ENCODE peak calls at places on chromosomes 1 and 21, in five cellular contexts. I is AG08395, K is NCI-H1092 treated with DMSO at 0.1 percent for 48 hours, Q is DMS153, F is activated gamma-delta T cell. T is an unnamed sample.

GRCh38 chr1:23745515-23745914 is 2.2 kb downstream of the ELOA start:
- DNase-seq in I (peak), F (no peak), K (no peak), Q (no peak), T (peak)

GRCh38 chr1:109761227-109762038 is 2.3 kb downstream of the EPS8L3 start:
- DNase-seq in Q (no peak), F (no peak), I (no peak), K (no peak), T (no peak)

GRCh38 chr1:182700351-182700709 is 15.9 kb upstream of the RGS8 start:
- DNase-seq in K (no peak), F (no peak), Q (no peak), I (no peak), T (no peak)

GRCh38 chr1:199155166-199156033 is 516.6 kb downstream of the PTPRC start:
- DNase-seq in K (no peak), Q (no peak), I (no peak), F (no peak), T (no peak)

GRCh38 chr1:237873487-237873927 is 17.2 kb downstream of the ZP4 start:
- DNase-seq in K (no peak), Q (peak), I (no peak), F (no peak), T (no peak)

GRCh38 chr1:188769936-188770335 is 1707.7 kb downstream of the BRINP3 start:
- DNase-seq in F (no peak), I (no peak), K (no peak), Q (no peak), T (no peak)

GRCh38 chr1:4617506-4617905 is 36.9 kb upstream of the AJAP1 start:
- DNase-seq in F (no peak), Q (no peak), K (no peak), I (no peak), T (no peak)

GRCh38 chr1:29292344-29292743 is 56.0 kb downstream of the PTPRU start:
- DNase-seq in I (no peak), Q (no peak), K (no peak), F (no peak), T (no peak)

GRCh38 chr21:35197191-35197590 is 148.1 kb upstream of the RUNX1 start:
- DNase-seq in F (no peak), I (no peak), Q (no peak), K (no peak), T (no peak)

GRCh38 chr21:35095859-35096291 is 46.8 kb upstream of the RUNX1 start:
- DNase-seq in K (no peak), I (peak), F (no peak), Q (no peak), T (no peak)

GRCh38 chr1:6811587-6811986 is 26.3 kb downstream of the CAMTA1 start:
- DNase-seq in K (no peak), F (no peak), Q (no peak), I (no peak), T (no peak)

GRCh38 chr21:45256912-45257672 is 30.6 kb downstream of the POFUT2 start:
- DNase-seq in F (no peak), Q (no peak), K (no peak), I (no peak), T (no peak)

GRCh38 chr1:183385746-183386145 is 32.4 kb downstream of the NMNAT2 start:
- DNase-seq in Q (no peak), F (no peak), K (no peak), I (no peak), T (no peak)

GRCh38 chr1:246213036-246213435 is 294.0 kb downstream of the SMYD3 start:
- DNase-seq in F (no peak), I (no peak), Q (peak), K (no peak), T (no peak)

GRCh38 chr1:38817958-38818705 is 41.4 kb downstream of the RRAGC start:
- DNase-seq in K (no peak), F (no peak), Q (no peak), I (peak), T (peak)

GRCh38 chr21:35398366-35398982 is 349.4 kb upstream of the RUNX1 start:
- DNase-seq in Q (no peak), K (no peak), I (no peak), F (no peak), T (no peak)

GRCh38 chr1:209756608-209757445 is 974 bp downstream of the TRAF3IP3 start:
- DNase-seq in F (no peak), Q (no peak), I (no peak), K (no peak), T (peak)

GRCh38 chr1:31789259-31790065 is 25.3 kb upstream of the ADGRB2 start:
- DNase-seq in Q (peak), I (peak), K (peak), F (peak), T (peak)

GRCh38 chr1:204356997-204357396 is 2.7 kb downstream of the PLEKHA6 start:
- DNase-seq in K (no peak), I (peak), Q (no peak), F (no peak), T (no peak)

GRCh38 chr1:199742547-199742946 is 285.0 kb upstream of the NR5A2 start:
- DNase-seq in Q (no peak), K (no peak), I (peak), F (no peak), T (no peak)

GRCh38 chr1:12453400-12454343 is 164.3 kb downstream of the DHRS3 start:
- DNase-seq in Q (no peak), I (no peak), K (no peak), F (no peak), T (no peak)

GRCh38 chr1:175493321-175493998 is 249.9 kb downstream of the TNR start:
- DNase-seq in Q (no peak), F (no peak), K (no peak), I (no peak), T (no peak)

GRCh38 chr1:155174334-155175280 is 958 bp downstream of the TRIM46 start:
- DNase-seq in Q (no peak), K (peak), F (no peak), I (peak), T (peak)

T was measured in CD4-positive, alpha-beta memory T cell.